ENCODE peak calls at places on chromosomes 3 and 15, in six cellular contexts. Y is type B pancreatic cell, V is AG04449, M is GM20000, K is lower lobe of right lung, J is cardiac muscle cell. L is an unnamed sample.

GRCh38 chr3:122998856-122999255 is 28.7 kb downstream of the SEMA5B start:
- DNase-seq in Y (no peak), V (no peak), M (no peak), K (no peak), J (no peak), L (no peak)

GRCh38 chr3:141610993-141611392 is 124.2 kb downstream of the RASA2 start:
- DNase-seq in Y (no peak), V (no peak), M (no peak), K (no peak), J (no peak), L (no peak)

GRCh38 chr3:124986153-124987143 is 51.9 kb upstream of the MUC13 start:
- DNase-seq in Y (no peak), V (peak), M (no peak), K (no peak), J (no peak), L (peak)

GRCh38 chr3:80000022-80000421 is 232.2 kb upstream of the ROBO1 start:
- DNase-seq in Y (no peak), V (no peak), M (no peak), K (no peak), J (no peak), L (no peak)

GRCh38 chr3:127124135-127124534 is 68.8 kb upstream of the PRR23E start:
- DNase-seq in Y (no peak), V (no peak), M (no peak), K (no peak), J (peak), L (no peak)

GRCh38 chr3:51819709-51820406 is 40.8 kb upstream of the IQCF6 start:
- DNase-seq in Y (no peak), V (no peak), M (peak), K (no peak), J (peak), L (no peak)

GRCh38 chr3:197244751-197245150 is 53.7 kb downstream of the DLG1 start:
- DNase-seq in Y (no peak), V (no peak), M (no peak), K (no peak), J (no peak), L (no peak)

GRCh38 chr15:37059051-37059450 is 41.3 kb downstream of the MEIS2 start:
- DNase-seq in Y (no peak), V (peak), M (no peak), K (no peak), J (no peak), L (no peak)

GRCh38 chr15:75455982-75456531 is 4.6 kb upstream of the SIN3A start:
- DNase-seq in Y (peak), V (no peak), M (peak), K (peak), J (peak), L (no peak)

GRCh38 chr3:114319453-114319852 is 25.6 kb downstream of the TIGIT start:
- DNase-seq in Y (no peak), V (peak), M (no peak), K (no peak), J (peak), L (peak)

GRCh38 chr15:96500491-96500890 is 170.0 kb downstream of the NR2F2 start:
- DNase-seq in Y (no peak), V (no peak), M (no peak), K (no peak), J (no peak), L (no peak)
- TF ChIP-seq CTCF in Y (no peak), V (no peak), M (no peak), K (no peak), J (no peak), L (no peak)

DNA sequence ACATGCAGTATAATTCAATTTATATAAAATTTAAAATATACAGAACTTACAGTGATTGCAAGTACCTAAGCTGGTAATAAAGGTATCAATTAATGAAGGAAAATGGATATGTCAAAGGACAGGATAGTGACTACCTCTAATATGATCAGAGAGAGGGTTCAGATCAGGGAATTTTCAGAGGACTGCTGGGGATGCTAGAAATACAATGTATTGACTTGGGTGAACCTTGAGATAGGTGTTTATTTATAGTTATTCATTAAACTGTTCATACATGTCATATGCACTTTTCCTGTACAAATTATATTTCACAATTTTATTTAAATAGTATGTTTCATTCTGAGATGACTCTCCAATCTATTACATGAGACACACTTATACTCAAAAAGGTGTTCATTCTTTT is 554.1 kb downstream of the FHIT start:
- DNase-seq in Y (no peak), V (no peak), M (no peak), K (no peak), J (no peak), L (no peak)
- TF ChIP-seq CTCF in Y (no peak), V (no peak), M (no peak), K (no peak), J (no peak), L (no peak)

GRCh38 chr3:181582619-181583018 is 129.1 kb upstream of the SOX2 start:
- DNase-seq in Y (no peak), V (no peak), M (no peak), K (no peak), J (no peak), L (no peak)
- TF ChIP-seq CTCF in Y (no peak), V (no peak), M (no peak), K (no peak), J (no peak), L (no peak)

DNA sequence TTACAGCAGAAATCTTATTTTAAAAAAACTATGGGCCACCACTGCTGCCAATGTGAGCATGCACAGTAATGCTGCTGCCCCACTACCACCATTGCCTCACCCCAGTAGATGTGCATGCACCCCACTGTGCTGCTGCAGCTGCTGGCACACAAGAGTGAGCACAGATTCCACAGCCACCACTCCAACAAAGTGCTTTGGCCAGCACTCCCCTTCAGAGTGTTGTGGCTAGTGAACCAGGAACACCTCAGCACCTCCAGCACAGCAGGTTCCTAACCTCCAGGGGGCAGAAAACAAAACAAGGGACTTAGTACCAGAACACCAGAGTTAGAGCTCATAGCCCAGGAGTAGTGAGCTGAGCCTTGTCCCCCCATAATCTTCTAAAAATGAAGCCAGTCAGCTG is 629.6 kb downstream of the PYDC2 start:
- DNase-seq in Y (no peak), V (no peak), M (no peak), K (no peak), J (no peak), L (no peak)
- TF ChIP-seq CTCF in Y (peak), V (no peak), M (peak), K (no peak), J (no peak), L (no peak)